ENCODE peak calls at places on chromosomes 4 and X, in eight cellular contexts. V is bronchial epithelial cell, Z is RWPE1, Q is GM12864, T is BJ, A is omental fat pad, F is heart right ventricle, O is AG10803. U is an unnamed sample.

GRCh38 chr4:2264481-2265041 is 2.7 kb upstream of the MXD4 start:
- DNase-seq in V (no peak), Z (no peak), Q (no peak), T (no peak), A (no peak), F (no peak), O (no peak), U (no peak)

GRCh38 chr4:187204389-187204920 is 480.8 kb upstream of the FAT1 start:
- DNase-seq in V (peak; percentile 63), Z (no peak), Q (no peak), T (no peak), A (no peak), F (no peak), O (peak; percentile 26), U (no peak)

GRCh38 chr4:119035941-119036737 is 99.5 kb upstream of the MYOZ2 start:
- DNase-seq in V (no peak), Z (no peak), Q (no peak), T (no peak), A (no peak), F (no peak), O (peak; percentile 53), U (no peak)

GRCh38 chrX:53362439-53362838 is 60.0 kb downstream of the SMC1A start:
- DNase-seq in V (no peak), Z (no peak), Q (no peak), T (no peak), A (no peak), F (no peak), O (no peak), U (no peak)

GRCh38 chr4:112951362-112951962 is 98.0 kb upstream of the ANK2 start:
- DNase-seq in V (peak; percentile 23), Z (no peak), Q (no peak), T (no peak), A (no peak), F (no peak), O (peak; percentile 15), U (peak; percentile 20)

GRCh38 chrX:149916745-149917392 is 12.5 kb upstream of the HSFX4 start:
- DNase-seq in V (no peak), Z (no peak), Q (peak; percentile 34), T (no peak), A (no peak), F (no peak), O (no peak), U (peak; percentile 15)

GRCh38 chrX:267771-268261 is 13.4 kb upstream of the PLCXD1 start:
- DNase-seq in V (no peak), Z (no peak), Q (no peak), T (no peak), A (no peak), F (no peak), O (no peak), U (no peak)

GRCh38 chrX:6468716-6469115 is 66.2 kb downstream of the VCX3A start:
- DNase-seq in V (peak; percentile 12), Z (no peak), Q (no peak), T (no peak), A (no peak), F (no peak), O (no peak), U (no peak)

GRCh38 chrX:1529756-1530155 is 7.2 kb downstream of the P2RY8 start:
- DNase-seq in V (no peak), Z (no peak), Q (no peak), T (no peak), A (no peak), F (no peak), O (no peak), U (no peak)
- TF ChIP-seq CTCF in V (no peak), Z (no peak), Q (no peak), T (no peak), A (no peak), F (no peak), O (no peak), U (no peak)

DNA sequence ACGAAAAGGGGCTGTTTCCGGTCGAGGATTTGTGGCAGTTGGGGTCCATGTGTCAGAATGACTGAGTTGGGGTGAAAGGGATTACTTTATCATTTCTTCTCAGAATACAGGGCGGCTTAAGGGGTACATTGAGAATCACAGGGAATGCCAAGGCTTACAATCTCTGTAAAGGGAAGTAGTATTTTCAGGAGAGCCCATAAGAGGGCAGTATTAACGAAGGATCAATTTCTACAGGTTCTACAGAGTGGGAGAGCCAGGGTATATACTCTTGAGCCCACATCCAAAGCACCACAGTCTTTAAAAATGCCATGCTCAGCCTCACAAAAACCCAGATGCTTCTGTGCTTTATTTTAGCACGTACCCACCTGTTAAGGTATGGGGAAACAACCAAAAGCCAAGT is 67.7 kb upstream of the ZXDA start:
- DNase-seq in V (no peak), Z (no peak), Q (no peak), T (no peak), A (no peak), F (no peak), O (no peak), U (no peak)
- TF ChIP-seq CTCF in V (no peak), Z (no peak), Q (no peak), T (no peak), A (no peak), F (peak; percentile 17), O (no peak), U (no peak)

DNA sequence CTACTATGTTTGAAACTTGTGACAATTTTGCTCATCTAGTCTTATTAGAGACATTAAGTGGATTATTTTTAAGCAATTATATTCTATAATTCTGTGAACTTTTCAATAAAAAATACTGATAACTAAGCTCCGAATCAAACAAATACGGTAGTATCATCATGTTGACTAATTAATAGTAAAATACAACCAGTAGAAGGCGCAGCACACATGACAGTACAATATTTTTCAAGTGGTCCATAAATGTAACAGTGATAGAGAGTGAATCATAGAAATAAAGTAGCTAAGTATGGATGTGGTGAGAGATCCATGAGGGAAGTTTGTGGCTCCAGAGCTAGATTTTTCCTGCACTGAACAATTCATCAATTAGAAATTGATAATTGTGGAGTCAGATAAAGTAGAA is 666.2 kb downstream of the KCTD8 start:
- DNase-seq in V (no peak), Z (no peak), Q (no peak), T (no peak), A (no peak), F (no peak), O (no peak), U (no peak)
- TF ChIP-seq CTCF in V (no peak), Z (no peak), Q (no peak), T (no peak), A (no peak), F (no peak), O (no peak), U (no peak)

GRCh38 chrX:34893741-34894140 is 48.9 kb upstream of the FAM47B start:
- DNase-seq in V (no peak), Z (no peak), Q (no peak), T (no peak), A (no peak), F (no peak), O (no peak), U (no peak)
- TF ChIP-seq CTCF in V (peak; percentile 11), Z (peak; percentile 8), Q (no peak), T (peak; percentile 25), A (no peak), F (peak; percentile 35), O (peak; percentile 42), U (no peak)